ENCODE peak calls at places on chromosomes 16 and 17, in seven cellular contexts. L, E, M, T, Z, K and A are unnamed samples.

GRCh38 chr17:17156107-17156506 is 50.0 kb downstream of the PLD6 start:
- DNase-seq in K (peak; percentile 68), Z (no peak), M (no peak), L (no peak), T (no peak), E (no peak), A (no peak)

GRCh38 chr17:51000835-51001638 is 119.6 kb downstream of the SPAG9 start:
- DNase-seq in T (no peak), L (no peak), E (peak; percentile 25), Z (peak; percentile 51), M (peak; percentile 75), K (peak; percentile 87), A (peak; percentile 75)

GRCh38 chr17:61139219-61139618 is 260.4 kb upstream of the TBX2 start:
- DNase-seq in E (peak; percentile 38), T (peak; percentile 36), Z (peak; percentile 71), K (peak; percentile 83), M (no peak), L (no peak), A (peak; percentile 92)

GRCh38 chr16:47905771-47906170 is 250.0 kb downstream of the ABCC12 start:
- DNase-seq in K (peak; percentile 7), Z (no peak), M (no peak), E (no peak), T (no peak), L (no peak), A (no peak)

GRCh38 chr17:14986127-14986526 is 279.0 kb downstream of the PMP22 start:
- DNase-seq in Z (no peak), E (no peak), M (no peak), T (no peak), L (no peak), K (no peak), A (no peak)

GRCh38 chr17:9414471-9414870 is 161.1 kb downstream of the STX8 start:
- DNase-seq in Z (peak; percentile 65), L (no peak), E (no peak), T (no peak), K (no peak), M (no peak), A (peak; percentile 21)

GRCh38 chr17:14575349-14575966 is 274.6 kb downstream of the HS3ST3B1 start:
- DNase-seq in K (no peak), Z (no peak), L (no peak), M (no peak), T (no peak), E (no peak), A (no peak)

GRCh38 chr17:31310260-31310659 is 3.6 kb downstream of the EVI2B start:
- DNase-seq in K (no peak), T (peak; percentile 63), E (no peak), Z (no peak), L (no peak), M (no peak), A (peak; percentile 53)

GRCh38 chr17:80840011-80840410 is 151.6 kb upstream of the CHMP6 start:
- DNase-seq in L (no peak), E (no peak), T (no peak), M (no peak), Z (no peak), K (no peak), A (no peak)

GRCh38 chr16:12311309-12311708 is 334.8 kb downstream of the SNX29 start:
- DNase-seq in T (no peak), Z (no peak), E (no peak), K (peak; percentile 13), L (no peak), M (no peak), A (no peak)

GRCh38 chr17:17684901-17685774 is 3.9 kb downstream of the RAI1 start:
- DNase-seq in L (peak; percentile 46), E (no peak), T (no peak), M (peak; percentile 80), K (peak; percentile 55), Z (no peak), A (no peak)

GRCh38 chr16:84739349-84740124 is 39.7 kb downstream of the USP10 start:
- DNase-seq in L (no peak), E (no peak), T (no peak), K (peak; percentile 60), Z (no peak), M (no peak), A (no peak)

GRCh38 chr17:66734544-66734943 is 100.4 kb upstream of the CACNG5 start:
- DNase-seq in K (no peak), E (no peak), T (no peak), M (no peak), L (no peak), Z (no peak), A (no peak)

GRCh38 chr16:81623365-81624102 is 155.6 kb upstream of the PLCG2 start:
- DNase-seq in E (peak; percentile 48), Z (peak; percentile 67), K (peak; percentile 65), L (no peak), T (peak; percentile 25), M (peak; percentile 76), A (peak; percentile 65)

GRCh38 chr16:85049864-85050263 is 22.3 kb downstream of the KIAA0513 start:
- DNase-seq in L (no peak), K (no peak), Z (no peak), M (no peak), E (no peak), T (no peak), A (no peak)

GRCh38 chr16:85163278-85164112 is 51.2 kb upstream of the CIBAR2 start:
- DNase-seq in E (no peak), L (no peak), M (no peak), Z (no peak), T (no peak), K (no peak), A (no peak)

GRCh38 chr16:86945166-86945900 is 367.0 kb downstream of the FOXL1 start:
- DNase-seq in T (no peak), L (no peak), K (no peak), M (no peak), Z (no peak), E (no peak), A (no peak)

GRCh38 chr17:82883461-82884031 is 43.7 kb upstream of the ZNF750 start:
- DNase-seq in M (no peak), Z (no peak), T (no peak), E (no peak), L (no peak), K (no peak), A (no peak)

GRCh38 chr17:74337834-74338500 is 11.9 kb downstream of the KIF19 start:
- DNase-seq in M (no peak), E (no peak), Z (no peak), L (no peak), K (no peak), T (no peak), A (no peak)

GRCh38 chr17:17497845-17498520 is 1.8 kb upstream of the RASD1 start:
- DNase-seq in K (no peak), T (no peak), E (no peak), L (no peak), Z (no peak), M (no peak), A (no peak)

GRCh38 chr16:85221810-85222150 is 109.5 kb upstream of the CIBAR2 start:
- DNase-seq in T (no peak), Z (no peak), E (no peak), M (no peak), K (no peak), L (no peak), A (no peak)

GRCh38 chr16:23944381-23944780 is 108.6 kb downstream of the PRKCB start:
- DNase-seq in M (no peak), E (no peak), Z (no peak), K (no peak), L (no peak), T (no peak), A (no peak)

GRCh38 chr16:86575754-86576557 is 2.4 kb upstream of the FOXL1 start:
- DNase-seq in L (peak; percentile 84), T (no peak), K (peak; percentile 94), E (peak; percentile 11), M (peak; percentile 17), Z (peak; percentile 80), A (no peak)

GRCh38 chr17:27628376-27628775 is 2.6 kb upstream of the LGALS9 start:
- DNase-seq in K (no peak), T (no peak), Z (no peak), M (no peak), L (no peak), E (no peak), A (no peak)

GRCh38 chr17:50468120-50469004 is at the start of gene CHAD:
- DNase-seq in T (no peak), K (peak; percentile 34), L (no peak), Z (peak; percentile 63), M (no peak), E (no peak), A (no peak)

GRCh38 chr17:81241648-81242420 is 2.7 kb downstream of the NDUFAF8 start:
- DNase-seq in E (peak; percentile 81), T (peak; percentile 30), L (no peak), K (peak; percentile 48), M (peak; percentile 46), Z (peak; percentile 88), A (peak; percentile 45)